ENCODE peak calls at places on chromosomes 1 and 21, in seven cellular contexts. S, L, U, E, O, B and K are unnamed samples.
A peak's percentile ranks its signal among the peaks of the same experiment; 100 is the strongest.

GRCh38 chr1:30933874-30934252 is 25.3 kb upstream of the SDC3 start:
- DNase-seq in E (no peak), S (no peak), L (no peak), U (no peak), B (no peak), O (peak; percentile 61), K (no peak)

GRCh38 chr1:156845055-156845952 is 13.6 kb downstream of the INSRR start:
- DNase-seq in E (no peak), B (no peak), S (no peak), O (no peak), U (peak; percentile 39), L (no peak), K (no peak)

GRCh38 chr1:43572084-43572483 is 41.4 kb downstream of the PTPRF start:
- DNase-seq in O (no peak), S (no peak), L (no peak), U (no peak), E (no peak), B (no peak), K (no peak)

GRCh38 chr1:42348498-42348897 is 13.5 kb upstream of the FOXJ3 start:
- DNase-seq in L (no peak), U (no peak), S (no peak), E (no peak), B (no peak), O (no peak), K (no peak)

GRCh38 chr1:113453771-113454083 is 63.4 kb downstream of the MAGI3 start:
- DNase-seq in U (no peak), B (no peak), S (no peak), L (no peak), E (no peak), O (no peak), K (no peak)

GRCh38 chr1:201385299-201385891 is 7.9 kb upstream of the TNNT2 start:
- DNase-seq in S (no peak), B (peak; percentile 92), O (peak; percentile 67), L (peak; percentile 24), U (no peak), E (no peak), K (peak; percentile 50)

GRCh38 chr1:18927654-18928272 is 25.4 kb upstream of the ALDH4A1 start:
- DNase-seq in E (no peak), O (no peak), S (peak; percentile 66), B (no peak), L (peak; percentile 64), U (peak; percentile 38), K (no peak)

GRCh38 chr21:46369520-46370235 is 45.7 kb downstream of the PCNT start:
- DNase-seq in S (peak; percentile 84), B (no peak), E (no peak), U (no peak), L (no peak), O (no peak), K (no peak)

GRCh38 chr1:67061266-67061665 is 7.3 kb upstream of the SLC35D1 start:
- DNase-seq in E (no peak), O (no peak), S (peak; percentile 10), B (no peak), U (no peak), L (no peak), K (no peak)

GRCh38 chr1:36393686-36394085 is 4.0 kb downstream of the LSM10 start:
- DNase-seq in B (no peak), O (no peak), S (no peak), E (no peak), L (no peak), U (no peak), K (no peak)

GRCh38 chr1:24915819-24916602 is 14.1 kb downstream of the RUNX3 start:
- DNase-seq in U (no peak), O (peak; percentile 7), B (no peak), E (no peak), S (no peak), L (no peak), K (no peak)

GRCh38 chr1:9465640-9466039 is 73.6 kb upstream of the SLC25A33 start:
- DNase-seq in E (no peak), L (no peak), U (no peak), S (no peak), O (no peak), B (no peak), K (no peak)

GRCh38 chr1:24761582-24761981 is 16.3 kb downstream of the CLIC4 start:
- DNase-seq in S (no peak), B (no peak), U (no peak), E (no peak), O (no peak), L (no peak), K (no peak)

GRCh38 chr1:7046314-7046713 is 261.1 kb downstream of the CAMTA1 start:
- DNase-seq in E (no peak), B (no peak), O (peak; percentile 56), U (no peak), S (no peak), L (no peak), K (peak; percentile 50)

GRCh38 chr1:237429252-237429651 is 387.3 kb downstream of the RYR2 start:
- DNase-seq in S (no peak), L (no peak), U (no peak), E (no peak), O (no peak), B (no peak), K (no peak)

GRCh38 chr1:86382878-86383277 is 13.2 kb downstream of the ODF2L start:
- DNase-seq in O (peak; percentile 37), L (no peak), U (no peak), E (no peak), B (no peak), S (peak; percentile 10), K (no peak)

GRCh38 chr1:231134624-231135023 is 27.2 kb upstream of the TRIM67 start:
- DNase-seq in B (no peak), O (peak; percentile 93), S (no peak), L (no peak), E (no peak), U (no peak), K (no peak)

GRCh38 chr1:196207624-196208204 is 400.5 kb downstream of the KCNT2 start:
- DNase-seq in S (no peak), L (no peak), O (no peak), U (no peak), B (no peak), E (no peak), K (no peak)

GRCh38 chr1:86296305-86297205 is 99.6 kb downstream of the ODF2L start:
- DNase-seq in L (no peak), B (no peak), U (no peak), S (peak; percentile 54), E (no peak), O (peak; percentile 62), K (no peak)

GRCh38 chr1:200916152-200916551 is 21.5 kb downstream of the INAVA start:
- DNase-seq in E (no peak), B (no peak), O (no peak), S (no peak), L (no peak), U (no peak), K (no peak)

GRCh38 chr1:227351443-227351842 is 33.2 kb upstream of the CDC42BPA start:
- DNase-seq in L (no peak), O (peak; percentile 59), E (no peak), U (no peak), B (no peak), S (no peak), K (peak; percentile 64)

GRCh38 chr21:45142916-45143315 is 68.5 kb downstream of the ADARB1 start:
- DNase-seq in B (no peak), U (no peak), L (no peak), E (no peak), S (no peak), O (no peak), K (no peak)

GRCh38 chr1:158285756-158286241 is 3.9 kb upstream of the CD1C start:
- DNase-seq in B (no peak), O (peak; percentile 86), U (no peak), L (peak; percentile 81), E (no peak), S (peak; percentile 100), K (peak; percentile 64)

GRCh38 chr1:166471359-166471758 is 304.6 kb upstream of the FAM78B start:
- DNase-seq in U (no peak), O (no peak), B (no peak), L (no peak), E (no peak), S (no peak), K (no peak)

GRCh38 chr1:180542113-180542512 is 16.7 kb upstream of the OVAAL start:
- DNase-seq in E (no peak), S (no peak), L (no peak), B (no peak), O (peak; percentile 43), U (no peak), K (no peak)

GRCh38 chr1:23444104-23444533 is 19.6 kb upstream of the TCEA3 start:
- DNase-seq in O (peak; percentile 83), L (no peak), U (no peak), B (no peak), S (peak; percentile 71), E (no peak), K (peak; percentile 86)

GRCh38 chr1:31714442-31715096 is 10.8 kb upstream of the COL16A1 start:
- DNase-seq in E (no peak), L (peak; percentile 70), B (peak; percentile 59), U (peak; percentile 12), O (peak; percentile 19), S (no peak), K (peak; percentile 88)

GRCh38 chr1:209766051-209766450 is 10.2 kb downstream of the TRAF3IP3 start:
- DNase-seq in B (no peak), O (no peak), E (no peak), S (no peak), L (no peak), U (no peak), K (no peak)

GRCh38 chr1:43232071-43232470 is 37.7 kb upstream of the TMEM125 start:
- DNase-seq in E (no peak), B (no peak), S (no peak), O (peak; percentile 66), L (no peak), U (no peak), K (no peak)

GRCh38 chr1:21568006-21568746 is 59.0 kb downstream of the ALPL start:
- DNase-seq in B (no peak), E (no peak), L (no peak), S (no peak), O (no peak), U (no peak), K (no peak)

GRCh38 chr1:61569212-61569621 is 155.7 kb downstream of the TM2D1 start:
- DNase-seq in B (no peak), S (no peak), E (no peak), U (no peak), L (no peak), O (no peak), K (no peak)

GRCh38 chr1:162111572-162111971 is 42.1 kb downstream of the NOS1AP start:
- DNase-seq in O (no peak), S (no peak), E (no peak), U (no peak), L (no peak), B (no peak), K (no peak)

GRCh38 chr1:113255038-113255727 is 135.1 kb upstream of the MAGI3 start:
- DNase-seq in O (no peak), B (peak; percentile 36), L (no peak), S (no peak), E (no peak), U (no peak), K (no peak)

GRCh38 chr21:26920055-26920454 is 46.8 kb downstream of the ADAMTS5 start:
- DNase-seq in L (no peak), S (no peak), E (no peak), B (no peak), O (peak; percentile 3), U (no peak), K (no peak)